ENCODE peak calls at places on chromosome 11, in six cellular contexts. E is CD8-positive, alpha-beta T cell; I is neural progenitor cell; U is OCI-LY7; O is Peyer's patch; Y is A673. Z is an unnamed sample.

GRCh38 chr11:71425409-71425808 is 22.8 kb downstream of the DHCR7 start:
- DNase-seq in E (no peak), I (peak; percentile 14), U (peak; percentile 21), O (no peak), Y (no peak), Z (no peak)

GRCh38 chr11:57464343-57465181 is 4.2 kb downstream of the RTN4RL2 start:
- DNase-seq in E (no peak), I (peak; percentile 68), U (no peak), O (no peak), Y (no peak), Z (no peak)

GRCh38 chr11:22304337-22304961 is 33.7 kb upstream of the SLC17A6 start:
- DNase-seq in E (no peak), I (peak; percentile 55), U (peak; percentile 47), O (no peak), Y (peak; percentile 52), Z (no peak)

GRCh38 chr11:42171046-42171445 is 711.6 kb upstream of the LRRC4C start:
- DNase-seq in E (no peak), I (no peak), U (no peak), O (no peak), Y (no peak), Z (no peak)

GRCh38 chr11:125625225-125625593 is 246 bp downstream of the CHEK1 start:
- DNase-seq in E (no peak), I (no peak), U (no peak), O (no peak), Y (no peak), Z (no peak)

GRCh38 chr11:2468363-2469240 is 23.8 kb downstream of the KCNQ1 start:
- DNase-seq in E (no peak), I (no peak), U (no peak), O (no peak), Y (no peak), Z (no peak)

GRCh38 chr11:112320668-112321067 is 60.0 kb upstream of the PLET1 start:
- DNase-seq in E (no peak), I (no peak), U (no peak), O (peak; percentile 65), Y (peak; percentile 53), Z (no peak)

GRCh38 chr11:1852885-1853284 is at the start of gene LSP1:
- DNase-seq in E (peak; percentile 64), I (no peak), U (peak; percentile 96), O (peak; percentile 94), Y (no peak), Z (peak; percentile 88)

GRCh38 chr11:61513143-61513740 is 4.7 kb downstream of the LRRC10B start:
- DNase-seq in E (no peak), I (no peak), U (no peak), O (no peak), Y (peak; percentile 30), Z (no peak)

GRCh38 chr11:63862923-63863322 is 24.0 kb downstream of the MARK2 start:
- DNase-seq in E (no peak), I (no peak), U (no peak), O (peak; percentile 64), Y (peak; percentile 88), Z (no peak)

GRCh38 chr11:93844568-93844967 is 5.8 kb downstream of the VSTM5 start:
- DNase-seq in E (no peak), I (no peak), U (no peak), O (no peak), Y (no peak), Z (no peak)

GRCh38 chr11:93490996-93491618 is 52.1 kb downstream of the SMCO4 start:
- DNase-seq in E (no peak), I (no peak), U (no peak), O (no peak), Y (no peak), Z (no peak)

GRCh38 chr11:114289779-114290178 is 6.4 kb upstream of the NNMT start:
- DNase-seq in E (no peak), I (no peak), U (no peak), O (no peak), Y (no peak), Z (no peak)
- H3K4me1 ChIP-seq in E (no peaks in the 10 kb centered on the region), I (peaks cover 10% of the 10 kb centered on the region), U (no peaks in the 10 kb centered on the region), O (no peaks in the 10 kb centered on the region), Y (no peaks in the 10 kb centered on the region), Z (no peaks in the 10 kb centered on the region)

GRCh38 chr11:58774164-58774593 is 42.4 kb upstream of the GLYAT start:
- DNase-seq in E (no peak), I (no peak), U (no peak), O (no peak), Y (no peak), Z (no peak)
- H3K9me3 ChIP-seq in E (no peaks in the 10 kb centered on the region), I (peaks cover 9% of the 10 kb centered on the region), U (no peaks in the 10 kb centered on the region), O (no peaks in the 10 kb centered on the region), Y (no peaks in the 10 kb centered on the region), Z (no peaks in the 10 kb centered on the region)

GRCh38 chr11:73978576-73979086 is 4.0 kb downstream of the UCP2 start:
- DNase-seq in E (no peak), I (no peak), U (no peak), O (peak; percentile 22), Y (no peak), Z (no peak)
- H3K27ac ChIP-seq in E (peak overlapping the region; percentile 99), I (no peak overlapping the region), U (peak overlapping the region; percentile 91), O (no peak overlapping the region), Y (no peak overlapping the region), Z (peak overlapping the region; percentile 84)

GRCh38 chr11:73381589-73381988 is 5.4 kb downstream of the RELT start:
- DNase-seq in E (no peak), I (no peak), U (no peak), O (no peak), Y (no peak), Z (no peak)
- H3K4me1 ChIP-seq in E (peaks cover 53% of the 10 kb centered on the region), I (peaks cover 20% of the 10 kb centered on the region), U (peaks cover 92% of the 10 kb centered on the region), O (peaks cover 41% of the 10 kb centered on the region), Y (peaks cover 48% of the 10 kb centered on the region), Z (peaks cover 92% of the 10 kb centered on the region)

DNA sequence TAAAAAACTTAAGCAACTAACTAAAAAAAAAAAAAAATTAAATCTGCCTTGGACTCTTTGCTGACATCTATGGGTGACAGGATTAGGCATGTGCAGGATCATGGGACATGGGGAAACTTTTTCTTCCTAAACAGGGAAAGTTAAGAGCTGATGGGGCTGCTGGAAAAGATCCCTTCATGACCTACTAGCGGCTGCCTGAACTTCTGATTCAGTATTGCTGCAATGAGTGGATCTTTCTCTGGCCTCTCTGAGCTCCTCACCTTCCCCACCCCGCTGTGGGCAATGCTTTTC is 25.0 kb downstream of the OR5A2 start:
- DNase-seq in E (no peak), I (no peak), U (no peak), O (no peak), Y (no peak), Z (no peak)
- H3K9me3 ChIP-seq in E (no peaks in the 10 kb centered on the region), I (peaks cover 37% of the 10 kb centered on the region), U (peaks cover 22% of the 10 kb centered on the region), O (no peaks in the 10 kb centered on the region), Y (peaks cover 21% of the 10 kb centered on the region), Z (no peaks in the 10 kb centered on the region)

DNA sequence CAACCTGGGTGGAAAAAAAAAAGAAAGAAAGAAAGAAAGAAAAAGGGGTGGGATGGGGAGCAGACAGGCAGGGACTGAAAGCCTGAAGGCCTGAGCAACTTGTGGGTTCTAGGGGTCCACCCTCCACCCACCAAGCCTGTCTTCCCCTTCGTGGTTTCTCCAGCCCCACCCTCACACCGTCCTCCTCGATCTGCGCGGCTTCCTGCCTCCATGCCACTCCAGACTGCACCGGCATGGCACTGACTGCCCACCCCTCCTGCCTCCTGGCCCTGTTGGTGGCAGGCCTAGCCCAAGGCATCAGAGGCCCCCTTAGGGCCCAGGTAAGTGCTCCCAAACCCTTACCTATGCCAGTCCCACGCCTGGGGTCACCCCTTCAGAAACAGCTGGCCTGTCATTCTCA is at the start of gene CTSW:
- DNase-seq in E (no peak), I (no peak), U (no peak), O (no peak), Y (no peak), Z (no peak)
- H3K27ac ChIP-seq in E (peak within 1 kb of the TSS; percentile 44), I (no peak within 1 kb of the TSS), U (no peak within 1 kb of the TSS), O (no peak within 1 kb of the TSS), Y (no peak within 1 kb of the TSS), Z (peak within 1 kb of the TSS; percentile 45)

GRCh38 chr11:315516-315994 is 1.7 kb downstream of the IFITM1 start:
- DNase-seq in E (no peak), I (no peak), U (no peak), O (peak; percentile 48), Y (no peak), Z (no peak)
- H3K4me1 ChIP-seq in E (peaks cover 15% of the 10 kb centered on the region), I (peaks cover 58% of the 10 kb centered on the region), U (peaks cover 34% of the 10 kb centered on the region), O (peaks cover 49% of the 10 kb centered on the region), Y (peaks cover 13% of the 10 kb centered on the region), Z (peaks cover 36% of the 10 kb centered on the region)

GRCh38 chr11:13620063-13620462 is 48.4 kb upstream of the FAR1 start:
- DNase-seq in E (no peak), I (no peak), U (no peak), O (no peak), Y (no peak), Z (no peak)
- H3K9me3 ChIP-seq in E (no peaks in the 10 kb centered on the region), I (peaks cover 6% of the 10 kb centered on the region), U (no peaks in the 10 kb centered on the region), O (no peaks in the 10 kb centered on the region), Y (no peaks in the 10 kb centered on the region), Z (no peaks in the 10 kb centered on the region)

GRCh38 chr11:69383946-69384547 is 90.1 kb downstream of the MYEOV start:
- DNase-seq in E (no peak), I (no peak), U (no peak), O (peak; percentile 30), Y (no peak), Z (no peak)
- H3K27ac ChIP-seq in E (no peak overlapping the region), I (no peak overlapping the region), U (no peak overlapping the region), O (no peak overlapping the region), Y (peak overlapping the region; percentile 16), Z (no peak overlapping the region)

DNA sequence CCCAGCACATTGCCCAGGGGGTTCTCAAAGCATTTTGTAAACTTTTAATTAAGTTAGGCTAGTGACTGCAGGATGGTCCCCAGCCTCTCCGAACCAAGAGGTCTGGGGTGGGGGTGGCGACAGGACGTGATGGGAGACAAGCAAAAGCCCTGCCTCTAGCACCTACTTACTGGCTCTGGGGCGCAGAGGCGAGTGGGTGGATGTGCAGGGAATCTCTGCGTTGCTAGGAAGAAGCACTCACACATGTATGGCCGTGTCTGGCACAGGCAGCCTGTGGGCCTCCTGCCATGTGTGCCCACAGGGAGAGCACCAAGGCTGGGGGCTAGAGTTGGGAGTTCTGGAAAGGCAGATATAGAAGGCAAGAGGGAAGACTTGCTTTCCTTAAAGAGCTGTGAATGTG is 6.3 kb downstream of the OPCML start:
- DNase-seq in E (no peak), I (no peak), U (no peak), O (no peak), Y (no peak), Z (no peak)
- H3K4me1 ChIP-seq in E (no peaks in the 10 kb centered on the region), I (peaks cover 16% of the 10 kb centered on the region), U (no peaks in the 10 kb centered on the region), O (no peaks in the 10 kb centered on the region), Y (no peaks in the 10 kb centered on the region), Z (no peaks in the 10 kb centered on the region)

Z was measured in CD4-positive, alpha-beta memory T cell.